ENCODE peak calls at places on chromosomes 1 and 21, in six cellular contexts. D is GM12892, Q is stomach, S is IMR-90, F is prostate gland, W is lower leg skin. A is an unnamed sample.

GRCh38 chr21:36606983-36607325 is 92.0 kb upstream of the SIM2 start:
- DNase-seq in D (no peak), Q (no peak), S (no peak), F (no peak), W (no peak), A (no peak)

GRCh38 chr1:4091996-4092395 is 191.9 kb upstream of the C1orf174 start:
- DNase-seq in D (no peak), Q (no peak), S (no peak), F (no peak), W (no peak), A (no peak)

GRCh38 chr1:3265800-3266485 is 188.5 kb upstream of the ARHGEF16 start:
- DNase-seq in D (no peak), Q (no peak), S (no peak), F (no peak), W (no peak), A (no peak)

GRCh38 chr1:5914676-5915285 is 77.4 kb downstream of the NPHP4 start:
- DNase-seq in D (no peak), Q (no peak), S (no peak), F (no peak), W (no peak), A (no peak)

GRCh38 chr21:27201197-27201596 is 234.3 kb upstream of the ADAMTS5 start:
- DNase-seq in D (no peak), Q (no peak), S (peak), F (no peak), W (no peak), A (no peak)

GRCh38 chr1:85397490-85398044 is 67.4 kb downstream of the DDAH1 start:
- DNase-seq in D (no peak), Q (no peak), S (peak), F (no peak), W (no peak), A (no peak)

GRCh38 chr1:42221952-42222606 is 57.5 kb upstream of the GUCA2A start:
- DNase-seq in D (no peak), Q (no peak), S (peak), F (no peak), W (no peak), A (no peak)

GRCh38 chr1:101144868-101145808 is 91.7 kb upstream of the S1PR1 start:
- DNase-seq in D (no peak), Q (no peak), S (peak), F (no peak), W (no peak), A (no peak)

GRCh38 chr1:76868154-76868882 is 1.0 kb downstream of the ST6GALNAC5 start:
- DNase-seq in D (peak), Q (peak), S (peak), F (no peak), W (no peak), A (no peak)

GRCh38 chr1:243312962-243313634 is 57.3 kb downstream of the SDCCAG8 start:
- DNase-seq in D (no peak), Q (no peak), S (no peak), F (no peak), W (no peak), A (no peak)

GRCh38 chr1:87795615-87796337 is 467.1 kb downstream of the LMO4 start:
- DNase-seq in D (no peak), Q (no peak), S (peak), F (no peak), W (no peak), A (no peak)

GRCh38 chr1:200980873-200981272 is 42.6 kb downstream of the KIF21B start:
- DNase-seq in D (no peak), Q (no peak), S (no peak), F (no peak), W (no peak), A (no peak)

GRCh38 chr1:51284487-51284954 is 45.8 kb downstream of the TTC39A start:
- DNase-seq in D (no peak), Q (peak), S (peak), F (no peak), W (no peak), A (no peak)

GRCh38 chr1:35536551-35537162 is 20.5 kb downstream of the KIAA0319L start:
- DNase-seq in D (no peak), Q (no peak), S (no peak), F (no peak), W (no peak), A (no peak)

GRCh38 chr1:232767381-232768074 is 37.7 kb upstream of the MAP10 start:
- DNase-seq in D (no peak), Q (peak), S (peak), F (peak), W (peak), A (peak)

GRCh38 chr1:38730511-38731397 is 128.8 kb downstream of the RRAGC start:
- DNase-seq in D (no peak), Q (no peak), S (peak), F (peak), W (no peak), A (no peak)

GRCh38 chr21:42578761-42579415 is 65.2 kb downstream of the SLC37A1 start:
- DNase-seq in D (no peak), Q (no peak), S (no peak), F (no peak), W (no peak), A (no peak)

GRCh38 chr1:36920801-36921405 is 113.4 kb downstream of the GRIK3 start:
- DNase-seq in D (no peak), Q (no peak), S (no peak), F (no peak), W (no peak), A (no peak)

GRCh38 chr1:83985048-83985447 is 13.9 kb downstream of the TTLL7 start:
- DNase-seq in D (no peak), Q (no peak), S (no peak), F (no peak), W (no peak), A (no peak)

GRCh38 chr1:60920561-60920960 is 161.8 kb upstream of the NFIA start:
- DNase-seq in D (no peak), Q (no peak), S (no peak), F (no peak), W (no peak), A (no peak)

GRCh38 chr21:36479415-36480402 is at the start of gene CLDN14:
- DNase-seq in D (no peak), Q (peak), S (peak), F (peak), W (no peak), A (no peak)

GRCh38 chr21:36059823-36060158 is 535 bp downstream of the SETD4 start:
- DNase-seq in D (peak), Q (peak), S (no peak), F (peak), W (peak), A (peak)

GRCh38 chr1:56095924-56096655 is 483.3 kb downstream of the PLPP3 start:
- DNase-seq in D (no peak), Q (no peak), S (peak), F (no peak), W (peak), A (no peak)

GRCh38 chr1:18217398-18218043 is 109.9 kb downstream of the IGSF21 start:
- DNase-seq in D (peak), Q (no peak), S (peak), F (no peak), W (no peak), A (peak)

GRCh38 chr1:167820684-167821355 is 93.1 kb downstream of the ADCY10 start:
- DNase-seq in D (no peak), Q (no peak), S (no peak), F (no peak), W (no peak), A (no peak)

GRCh38 chr1:4086921-4087320 is 186.8 kb upstream of the C1orf174 start:
- DNase-seq in D (no peak), Q (no peak), S (no peak), F (no peak), W (no peak), A (no peak)

DNA sequence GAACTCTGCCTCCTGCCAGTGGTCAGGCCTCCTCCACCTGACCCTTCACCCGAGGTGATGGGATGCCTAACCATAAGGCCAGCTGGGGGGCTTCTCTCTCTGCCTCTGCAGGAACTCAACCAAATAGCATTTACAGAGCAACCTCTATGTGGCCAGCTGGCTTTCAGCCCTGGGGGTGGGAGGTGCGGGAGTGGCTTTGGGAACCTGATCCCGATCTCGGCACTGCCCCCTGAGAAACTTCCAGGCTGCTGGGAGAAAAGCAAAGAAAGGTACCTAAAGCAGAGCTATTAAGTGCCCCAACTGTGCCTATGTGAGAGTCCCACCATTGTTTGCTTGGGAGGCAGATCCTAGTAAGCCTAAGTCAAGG is 7.1 kb downstream of the KRTCAP2 start:
- DNase-seq in D (no peak), Q (no peak), S (no peak), F (no peak), W (no peak), A (no peak)
- TF ChIP-seq POLR2A in D (no peak), Q (no peak), S (no peak), F (no peak), W (no peak), A (no peak)

GRCh38 chr1:32613472-32613871 is 36.9 kb downstream of the ZBTB8OS start:
- DNase-seq in D (no peak), Q (no peak), S (no peak), F (no peak), W (no peak), A (no peak)

GRCh38 chr1:32609180-32609579 is 41.2 kb downstream of the ZBTB8OS start:
- DNase-seq in D (no peak), Q (no peak), S (no peak), F (no peak), W (no peak), A (no peak)

GRCh38 chr1:32606972-32607371 is 43.4 kb downstream of the ZBTB8OS start:
- DNase-seq in D (no peak), Q (no peak), S (no peak), F (no peak), W (no peak), A (no peak)

GRCh38 chr1:32611859-32612188 is 38.5 kb downstream of the ZBTB8OS start:
- DNase-seq in D (no peak), Q (no peak), S (no peak), F (no peak), W (no peak), A (no peak)

DNA sequence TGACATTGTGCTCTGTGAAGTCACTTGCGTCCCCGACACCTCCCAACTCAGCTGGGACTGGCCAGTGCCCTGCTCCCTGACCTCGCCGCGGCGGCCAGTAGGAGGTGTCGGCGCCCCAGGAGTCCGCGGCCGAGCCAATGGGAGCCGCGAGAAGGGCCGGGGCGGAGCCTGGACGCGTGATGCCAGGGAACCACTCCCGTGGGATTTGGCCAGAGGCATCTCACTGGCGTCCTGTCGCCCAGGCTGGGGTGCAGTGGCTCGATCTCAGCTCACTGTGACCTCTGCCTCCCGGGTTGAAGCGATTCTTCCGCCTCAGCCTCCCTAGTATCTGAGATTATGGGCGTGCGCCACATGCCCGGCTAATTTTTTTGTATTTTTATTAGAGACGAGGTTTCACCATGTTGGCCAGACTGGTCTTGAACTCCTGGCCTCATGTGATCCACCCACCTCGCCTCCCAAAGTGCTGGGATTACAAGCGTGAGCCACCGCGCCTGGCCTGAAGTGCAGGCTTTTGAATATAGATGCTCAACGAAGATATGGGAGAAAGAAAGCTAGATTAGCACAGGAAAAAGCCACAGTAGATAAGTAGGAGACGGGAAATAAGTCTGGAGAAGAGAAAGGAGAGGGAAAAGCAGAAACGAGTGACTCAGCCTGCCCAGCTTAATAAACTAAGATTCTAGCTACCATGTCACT is 38.0 kb downstream of the ZBTB8OS start:
- DNase-seq in D (peak), Q (peak), S (peak), F (peak), W (peak), A (peak)
- TF ChIP-seq POLR2A in D (peak), Q (no peak), S (no peak), F (peak), W (no peak), A (peak)

GRCh38 chr1:23424171-23424959 is at the start of gene TCEA3:
- DNase-seq in D (peak), Q (peak), S (no peak), F (peak), W (no peak), A (no peak)
- TF ChIP-seq POLR2A in D (no peak), Q (no peak), S (no peak), F (peak), W (no peak), A (no peak)

GRCh38 chr1:45804671-45804973 is 1.2 kb downstream of the MAST2 start:
- DNase-seq in D (no peak), Q (no peak), S (no peak), F (no peak), W (no peak), A (no peak)
- TF ChIP-seq POLR2A in D (no peak), Q (no peak), S (no peak), F (no peak), W (no peak), A (no peak)

GRCh38 chr1:2228157-2228594 is at the start of gene SKI:
- DNase-seq in D (no peak), Q (no peak), S (no peak), F (no peak), W (no peak), A (no peak)

GRCh38 chr1:2227341-2228156 is 570 bp upstream of the SKI start:
- DNase-seq in D (peak), Q (peak), S (peak), F (peak), W (peak), A (peak)

GRCh38 chr1:2229921-2230700 is 2.0 kb downstream of the SKI start:
- DNase-seq in D (no peak), Q (no peak), S (peak), F (no peak), W (no peak), A (no peak)

GRCh38 chr1:2228684-2229031 is 539 bp downstream of the SKI start:
- DNase-seq in D (no peak), Q (peak), S (no peak), F (no peak), W (no peak), A (no peak)

DNA sequence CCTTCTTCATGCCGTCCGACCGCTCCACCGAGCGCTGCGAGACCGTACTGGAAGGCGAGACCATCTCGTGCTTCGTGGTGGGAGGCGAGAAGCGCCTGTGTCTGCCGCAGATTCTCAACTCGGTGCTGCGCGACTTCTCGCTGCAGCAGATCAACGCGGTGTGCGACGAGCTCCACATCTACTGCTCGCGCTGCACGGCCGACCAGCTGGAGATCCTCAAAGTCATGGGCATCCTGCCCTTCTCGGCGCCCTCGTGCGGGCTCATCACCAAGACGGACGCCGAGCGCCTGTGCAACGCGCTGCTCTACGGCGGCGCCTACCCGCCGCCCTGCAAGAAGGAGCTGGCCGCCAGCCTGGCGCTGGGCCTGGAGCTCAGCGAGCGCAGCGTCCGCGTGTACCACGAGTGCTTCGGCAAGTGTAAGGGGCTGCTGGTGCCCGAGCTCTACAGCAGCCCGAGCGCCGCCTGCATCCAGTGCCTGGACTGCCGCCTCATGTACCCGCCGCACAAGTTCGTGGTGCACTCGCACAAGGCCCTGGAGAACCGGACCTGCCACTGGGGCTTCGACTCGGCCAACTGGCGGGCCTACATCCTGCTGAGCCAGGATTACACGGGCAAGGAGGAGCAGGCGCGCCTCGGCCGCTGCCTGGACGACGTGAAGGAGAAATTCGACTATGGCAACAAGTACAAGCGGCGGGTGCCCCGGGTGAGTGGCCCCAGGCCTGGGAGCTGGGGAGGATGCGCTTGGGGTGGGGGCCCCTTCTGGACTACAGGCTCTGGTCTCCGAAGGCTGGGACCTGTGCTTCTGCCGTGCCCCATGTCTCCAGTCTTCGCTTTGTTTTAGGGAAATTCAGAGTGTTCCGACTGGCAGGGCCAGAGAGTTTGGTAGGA is 1.2 kb downstream of the SKI start:
- DNase-seq in D (peak), Q (peak), S (peak), F (peak), W (no peak), A (no peak)
- TF ChIP-seq POLR2A in D (no peak), Q (no peak), S (no peak), F (no peak), W (no peak), A (no peak)

GRCh38 chr1:40844887-40845878 is 17.0 kb downstream of the CITED4 start:
- DNase-seq in D (no peak), Q (no peak), S (no peak), F (no peak), W (no peak), A (no peak)
- TF ChIP-seq POLR2A in D (no peak), Q (no peak), S (no peak), F (no peak), W (no peak), A (no peak)

GRCh38 chr1:100074604-100075395 is 57.9 kb downstream of the SASS6 start:
- DNase-seq in D (no peak), Q (no peak), S (no peak), F (no peak), W (no peak), A (no peak)
- TF ChIP-seq POLR2A in D (no peak), Q (no peak), S (no peak), F (no peak), W (no peak), A (no peak)

A was measured in H54.